ENCODE peak calls at places on chromosome 13, in seven cellular contexts. J, A, U, Q, F, W and Z are unnamed samples.

GRCh38 chr13:28000567-28000966 is 12.1 kb upstream of the URAD start:
- DNase-seq in J (no peak), A (no peak), U (no peak), Q (no peak), F (no peak), W (no peak), Z (no peak)

GRCh38 chr13:50650478-50650877 is 193.0 kb downstream of the DLEU7 start:
- DNase-seq in J (no peak), A (no peak), U (no peak), Q (no peak), F (no peak), W (no peak), Z (no peak)

GRCh38 chr13:73859841-73860240 is 274.4 kb downstream of the KLF12 start:
- DNase-seq in J (no peak), A (no peak), U (no peak), Q (no peak), F (no peak), W (no peak), Z (no peak)

GRCh38 chr13:30346159-30346788 is 38.9 kb upstream of the KATNAL1 start:
- DNase-seq in J (no peak), A (no peak), U (no peak), Q (peak), F (peak), W (no peak), Z (no peak)

GRCh38 chr13:99307247-99307646 is at the start of gene GPR183:
- DNase-seq in J (no peak), A (no peak), U (peak), Q (no peak), F (no peak), W (no peak), Z (peak)

GRCh38 chr13:21435231-21435630 is 23.9 kb downstream of the ZDHHC20 start:
- DNase-seq in J (no peak), A (no peak), U (no peak), Q (no peak), F (no peak), W (no peak), Z (no peak)

GRCh38 chr13:48397744-48398143 is 15.2 kb downstream of the LPAR6 start:
- DNase-seq in J (no peak), A (no peak), U (no peak), Q (no peak), F (no peak), W (no peak), Z (no peak)

GRCh38 chr13:60158321-60158801 is 5.4 kb downstream of the DIAPH3 start:
- DNase-seq in J (no peak), A (no peak), U (no peak), Q (no peak), F (no peak), W (no peak), Z (no peak)

GRCh38 chr13:103788061-103788652 is 721.9 kb upstream of the SLC10A2 start:
- DNase-seq in J (peak), A (no peak), U (no peak), Q (no peak), F (no peak), W (no peak), Z (no peak)

GRCh38 chr13:99314640-99315176 is 7.5 kb upstream of the GPR183 start:
- DNase-seq in J (no peak), A (no peak), U (peak), Q (peak), F (no peak), W (no peak), Z (peak)

GRCh38 chr13:87042946-87043345 is 628.2 kb upstream of the SLITRK5 start:
- DNase-seq in J (no peak), A (no peak), U (no peak), Q (no peak), F (no peak), W (no peak), Z (no peak)

GRCh38 chr13:95485045-95485517 is 67.4 kb upstream of the CLDN10 start:
- DNase-seq in J (peak), A (peak), U (peak), Q (no peak), F (no peak), W (no peak), Z (no peak)

GRCh38 chr13:87078947-87079795 is 592.0 kb upstream of the SLITRK5 start:
- DNase-seq in J (no peak), A (no peak), U (no peak), Q (no peak), F (no peak), W (no peak), Z (no peak)

GRCh38 chr13:40082644-40083043 is 427.2 kb downstream of the COG6 start:
- DNase-seq in J (no peak), A (no peak), U (no peak), Q (no peak), F (no peak), W (no peak), Z (no peak)

GRCh38 chr13:76523740-76524382 is 362.3 kb downstream of the KCTD12 start:
- DNase-seq in J (no peak), A (no peak), U (no peak), Q (no peak), F (no peak), W (no peak), Z (no peak)

GRCh38 chr13:109297628-109298027 is 488.8 kb downstream of the IRS2 start:
- DNase-seq in J (no peak), A (peak), U (peak), Q (no peak), F (no peak), W (no peak), Z (peak)

GRCh38 chr13:37540228-37540627 is 58.3 kb downstream of the POSTN start:
- DNase-seq in J (no peak), A (peak), U (peak), Q (no peak), F (no peak), W (no peak), Z (peak)

GRCh38 chr13:99656843-99657506 is 155.7 kb downstream of the TM9SF2 start:
- DNase-seq in J (no peak), A (no peak), U (no peak), Q (peak), F (no peak), W (no peak), Z (no peak)

GRCh38 chr13:27006519-27007161 is 165.0 kb downstream of the USP12 start:
- DNase-seq in J (peak), A (peak), U (peak), Q (no peak), F (no peak), W (peak), Z (peak)

GRCh38 chr13:42594577-42595571 is 20.9 kb downstream of the TNFSF11 start:
- DNase-seq in J (peak), A (peak), U (peak), Q (peak), F (peak), W (peak), Z (peak)

GRCh38 chr13:20738616-20739015 is 35.1 kb downstream of the IL17D start:
- DNase-seq in J (no peak), A (no peak), U (no peak), Q (no peak), F (no peak), W (no peak), Z (no peak)

GRCh38 chr13:101423872-101424271 is 7.6 kb upstream of the NALCN start:
- DNase-seq in J (no peak), A (no peak), U (no peak), Q (no peak), F (no peak), W (no peak), Z (no peak)

GRCh38 chr13:29479716-29480492 is 115.6 kb downstream of the SLC7A1 start:
- DNase-seq in J (no peak), A (no peak), U (no peak), Q (no peak), F (no peak), W (no peak), Z (no peak)

GRCh38 chr13:36157475-36157874 is 26.3 kb upstream of the DCLK1 start:
- DNase-seq in J (no peak), A (no peak), U (no peak), Q (no peak), F (no peak), W (no peak), Z (no peak)

GRCh38 chr13:28052945-28053344 is 47.4 kb downstream of the FLT3 start:
- DNase-seq in J (no peak), A (no peak), U (no peak), Q (no peak), F (no peak), W (no peak), Z (no peak)

GRCh38 chr13:109336730-109337129 is 449.7 kb downstream of the IRS2 start:
- DNase-seq in J (peak), A (peak), U (peak), Q (no peak), F (no peak), W (no peak), Z (peak)

GRCh38 chr13:98033277-98034247 is 80.1 kb downstream of the IPO5 start:
- DNase-seq in J (peak), A (peak), U (peak), Q (no peak), F (no peak), W (no peak), Z (peak)

GRCh38 chr13:77697208-77698103 is at the start of gene SLAIN1:
- DNase-seq in J (no peak), A (peak), U (peak), Q (peak), F (peak), W (peak), Z (peak)

GRCh38 chr13:48533986-48534600 is 1.2 kb upstream of the RCBTB2 start:
- DNase-seq in J (no peak), A (no peak), U (no peak), Q (no peak), F (no peak), W (no peak), Z (no peak)

GRCh38 chr13:49652691-49653305 is 24.5 kb downstream of the ARL11 start:
- DNase-seq in J (peak), A (peak), U (peak), Q (no peak), F (no peak), W (no peak), Z (peak)

GRCh38 chr13:46160474-46161066 is 21.4 kb downstream of the LCP1 start:
- DNase-seq in J (peak), A (peak), U (peak), Q (peak), F (no peak), W (no peak), Z (peak)

GRCh38 chr13:83906240-83906820 is 24.1 kb upstream of the SLITRK1 start:
- DNase-seq in J (no peak), A (no peak), U (no peak), Q (no peak), F (no peak), W (no peak), Z (no peak)